ENCODE peak calls at places on chromosomes 6 and 20, in seven cellular contexts. M is neural progenitor cell; K is Panc1; D is heart right ventricle; H is effector memory CD4-positive, alpha-beta T cell; E is gastrocnemius medialis; Q is BE2C. N is an unnamed sample.
A peak's percentile ranks its signal among the peaks of the same experiment; 100 is the strongest.

GRCh38 chr20:24790746-24791283 is 158.3 kb upstream of the CST7 start:
- DNase-seq in M (no peak), K (no peak), D (no peak), H (no peak), E (no peak), Q (no peak), N (no peak)

GRCh38 chr6:149468179-149468578 is 16.6 kb downstream of the ZC3H12D start:
- DNase-seq in M (no peak), K (no peak), D (no peak), H (no peak), E (no peak), Q (no peak), N (no peak)

GRCh38 chr6:152874846-152875568 is 107.8 kb downstream of the FBXO5 start:
- DNase-seq in M (no peak), K (no peak), D (no peak), H (no peak), E (no peak), Q (no peak), N (no peak)

GRCh38 chr6:16637635-16638034 is 123.6 kb downstream of the ATXN1 start:
- DNase-seq in M (no peak), K (no peak), D (no peak), H (no peak), E (no peak), Q (no peak), N (no peak)

GRCh38 chr6:142570221-142570671 is 268.4 kb downstream of the ADGRG6 start:
- DNase-seq in M (no peak), K (no peak), D (no peak), H (no peak), E (no peak), Q (no peak), N (peak; percentile 28)

GRCh38 chr6:36479256-36479655 is 36.5 kb downstream of the KCTD20 start:
- DNase-seq in M (no peak), K (no peak), D (no peak), H (no peak), E (no peak), Q (no peak), N (no peak)

GRCh38 chr20:17972121-17972520 is 3.3 kb downstream of the MGME1 start:
- DNase-seq in M (no peak), K (no peak), D (no peak), H (no peak), E (no peak), Q (no peak), N (no peak)

GRCh38 chr20:23150304-23151007 is 64.3 kb upstream of the CD93 start:
- DNase-seq in M (no peak), K (no peak), D (no peak), H (no peak), E (peak; percentile 70), Q (no peak), N (peak; percentile 8)

GRCh38 chr20:59481082-59482018 is 123.0 kb upstream of the PHACTR3 start:
- DNase-seq in M (no peak), K (no peak), D (no peak), H (no peak), E (no peak), Q (no peak), N (no peak)

GRCh38 chr6:31631681-31632278 is 11.3 kb downstream of the PRRC2A start:
- DNase-seq in M (no peak), K (no peak), D (no peak), H (no peak), E (no peak), Q (no peak), N (no peak)

GRCh38 chr20:478949-479429 is 16.7 kb upstream of the TBC1D20 start:
- DNase-seq in M (peak; percentile 52), K (peak; percentile 42), D (no peak), H (no peak), E (no peak), Q (peak; percentile 21), N (no peak)

GRCh38 chr20:45218133-45218532 is 3.0 kb upstream of the SEMG2 start:
- DNase-seq in M (no peak), K (no peak), D (no peak), H (no peak), E (no peak), Q (peak; percentile 27), N (no peak)
- H3K9me3 ChIP-seq in M (no peaks in the 10 kb centered on the region), K (no peaks in the 10 kb centered on the region), D (no peaks in the 10 kb centered on the region), H (no peaks in the 10 kb centered on the region), E (no peaks in the 10 kb centered on the region), Q (no peaks in the 10 kb centered on the region), N (no peaks in the 10 kb centered on the region)

GRCh38 chr6:13697857-13698256 is 13.8 kb downstream of the RANBP9 start:
- DNase-seq in M (no peak), K (no peak), D (no peak), H (no peak), E (no peak), Q (no peak), N (no peak)

GRCh38 chr6:13695217-13695616 is 16.4 kb downstream of the RANBP9 start:
- DNase-seq in M (no peak), K (no peak), D (no peak), H (no peak), E (no peak), Q (no peak), N (no peak)

GRCh38 chr6:13696226-13696625 is 15.4 kb downstream of the RANBP9 start:
- DNase-seq in M (no peak), K (no peak), D (no peak), H (no peak), E (no peak), Q (no peak), N (no peak)

GRCh38 chr6:13700232-13700631 is 11.4 kb downstream of the RANBP9 start:
- DNase-seq in M (no peak), K (no peak), D (no peak), H (no peak), E (no peak), Q (no peak), N (no peak)

GRCh38 chr6:13698715-13699114 is 12.9 kb downstream of the RANBP9 start:
- DNase-seq in M (peak; percentile 51), K (no peak), D (no peak), H (no peak), E (no peak), Q (no peak), N (no peak)
- H3K4me3 ChIP-seq in M (no peak overlapping the region), K (no peak overlapping the region), D (no peak overlapping the region), H (no peak overlapping the region), E (no peak overlapping the region), Q (no peak overlapping the region), N (no peak overlapping the region)

DNA sequence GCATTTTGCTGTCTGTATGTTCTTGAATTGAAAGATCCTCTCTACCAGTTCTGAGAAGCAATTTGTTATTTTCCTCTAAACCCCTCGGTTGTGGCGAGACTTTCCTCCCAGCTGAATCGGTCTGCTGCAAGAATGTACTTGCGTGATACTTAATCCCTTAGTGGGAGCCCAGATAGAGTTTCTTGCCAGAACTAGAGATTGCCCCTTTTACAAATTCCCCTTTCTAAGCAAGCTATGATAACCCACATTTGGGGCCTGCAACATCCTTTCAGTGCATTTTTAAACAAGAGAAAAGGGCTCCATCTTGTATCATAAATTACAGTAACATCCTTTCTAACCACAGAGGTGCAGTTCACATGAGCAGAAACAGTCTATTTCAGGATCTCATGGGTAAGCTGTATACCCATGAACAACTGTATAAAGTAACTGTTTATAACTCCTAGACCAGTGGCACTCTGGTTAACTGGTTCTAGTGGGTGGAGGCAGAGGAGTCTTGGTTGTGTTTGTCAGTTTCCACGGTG is 112.9 kb upstream of the ZNF217 start:
- DNase-seq in M (peak; percentile 38), K (no peak), D (no peak), H (no peak), E (no peak), Q (no peak), N (no peak)
- H3K9me3 ChIP-seq in M (no peaks in the 10 kb centered on the region), K (no peaks in the 10 kb centered on the region), D (no peaks in the 10 kb centered on the region), H (no peaks in the 10 kb centered on the region), E (no peaks in the 10 kb centered on the region), Q (no peaks in the 10 kb centered on the region), N (no peaks in the 10 kb centered on the region)

DNA sequence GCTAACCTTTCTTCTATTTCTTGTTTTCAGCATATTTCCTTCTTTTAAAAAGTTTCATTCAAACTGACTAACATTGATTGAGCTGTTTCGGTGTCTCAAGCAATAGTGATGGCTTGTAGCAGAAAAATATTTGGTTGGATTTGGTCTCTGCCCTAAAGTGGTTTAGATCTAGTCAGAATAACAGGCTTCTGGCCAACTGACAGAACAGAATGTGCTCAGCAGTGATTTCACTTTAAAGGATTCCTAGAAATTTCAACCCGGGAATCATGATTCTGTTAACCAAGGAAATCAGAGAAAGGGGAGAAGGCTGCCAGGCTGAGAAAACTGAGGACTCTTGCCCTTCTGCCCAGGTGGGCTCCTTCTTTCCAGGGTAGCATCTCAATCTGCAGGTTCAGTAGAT is 16.6 kb upstream of the GSTA1 start:
- DNase-seq in M (no peak), K (no peak), D (no peak), H (no peak), E (no peak), Q (no peak), N (no peak)
- H3K4me3 ChIP-seq in M (no peak overlapping the region), K (no peak overlapping the region), D (no peak overlapping the region), H (no peak overlapping the region), E (no peak overlapping the region), Q (no peak overlapping the region), N (no peak overlapping the region)

GRCh38 chr20:56001890-56002289 is 3.4 kb downstream of the CBLN4 start:
- DNase-seq in M (no peak), K (no peak), D (no peak), H (no peak), E (no peak), Q (no peak), N (no peak)

GRCh38 chr20:56003966-56004365 is 1.4 kb downstream of the CBLN4 start:
- DNase-seq in M (peak; percentile 63), K (no peak), D (no peak), H (no peak), E (no peak), Q (peak; percentile 27), N (no peak)

GRCh38 chr20:56004611-56005388 is 519 bp downstream of the CBLN4 start:
- DNase-seq in M (peak; percentile 36), K (no peak), D (no peak), H (no peak), E (no peak), Q (no peak), N (no peak)

GRCh38 chr20:56003111-56003800 is 2.1 kb downstream of the CBLN4 start:
- DNase-seq in M (no peak), K (no peak), D (no peak), H (no peak), E (no peak), Q (no peak), N (no peak)

GRCh38 chr20:56005389-56005715 is at the start of gene CBLN4:
- DNase-seq in M (no peak), K (no peak), D (no peak), H (no peak), E (no peak), Q (peak; percentile 12), N (no peak)
- H3K9me3 ChIP-seq in M (peaks cover 6% of the 10 kb centered on the region), K (no peaks in the 10 kb centered on the region), D (no peaks in the 10 kb centered on the region), H (no peaks in the 10 kb centered on the region), E (no peaks in the 10 kb centered on the region), Q (no peaks in the 10 kb centered on the region), N (no peaks in the 10 kb centered on the region)

GRCh38 chr20:43916875-43917371 is 2.3 kb downstream of the TOX2 start:
- DNase-seq in M (no peak), K (no peak), D (no peak), H (no peak), E (no peak), Q (no peak), N (no peak)
- H3K4me3 ChIP-seq in M (no peak overlapping the region), K (peak overlapping the region; percentile 63), D (no peak overlapping the region), H (no peak overlapping the region), E (no peak overlapping the region), Q (no peak overlapping the region), N (no peak overlapping the region)